ENCODE peak calls at places on chromosomes 6 and 20, in ten cellular contexts. L is uterus, D is heart right ventricle, A is astrocyte of the spinal cord, J is GM06990, T is right lobe of liver, R is OCI-LY7, U is A549, Y is sigmoid colon, M is IMR-90. C is an unnamed sample.

GRCh38 chr6:25477006-25477590 is 174.9 kb upstream of the SCGN start:
- DNase-seq in A (peak), J (no peak), R (no peak), Y (no peak), U (no peak), M (peak), T (no peak), L (no peak), D (no peak), C (no peak)

GRCh38 chr6:6612308-6612707 is 23.8 kb downstream of the LY86 start:
- DNase-seq in L (no peak), A (no peak), U (no peak), T (no peak), Y (no peak), R (no peak), J (no peak), D (no peak), M (no peak), C (no peak)

GRCh38 chr20:21490105-21490504 is 23.8 kb downstream of the NKX2-2 start:
- DNase-seq in J (no peak), U (no peak), A (no peak), Y (no peak), L (no peak), R (no peak), T (no peak), M (peak), D (no peak), C (no peak)

GRCh38 chr20:62980970-62981369 is 25.8 kb downstream of the BHLHE23 start:
- DNase-seq in R (peak), A (no peak), M (no peak), L (no peak), U (no peak), D (no peak), J (no peak), T (no peak), Y (no peak), C (no peak)

GRCh38 chr6:30885999-30886896 is 1.9 kb downstream of the DDR1 start:
- DNase-seq in J (no peak), L (peak), Y (peak), D (no peak), T (no peak), M (peak), U (peak), A (peak), R (no peak), C (no peak)

GRCh38 chr6:93104195-93104817 is 315.1 kb downstream of the EPHA7 start:
- DNase-seq in R (no peak), Y (no peak), J (no peak), L (no peak), U (no peak), T (no peak), A (no peak), D (no peak), M (no peak), C (no peak)

GRCh38 chr6:4344317-4344899 is 209.0 kb upstream of the ECI2 start:
- DNase-seq in L (no peak), R (no peak), D (no peak), A (peak), J (no peak), U (no peak), T (no peak), Y (no peak), M (no peak), C (no peak)

GRCh38 chr6:116158641-116159040 is 32.7 kb upstream of the COL10A1 start:
- DNase-seq in D (no peak), T (no peak), L (no peak), M (peak), A (peak), U (no peak), Y (no peak), J (no peak), R (no peak), C (no peak)

GRCh38 chr6:5085638-5086293 is 625 bp downstream of the PPP1R3G start:
- DNase-seq in L (peak), A (peak), U (no peak), J (peak), T (peak), R (no peak), M (peak), Y (no peak), D (no peak), C (no peak)

GRCh38 chr6:109237082-109237985 is 142.0 kb downstream of the CEP57L1 start:
- DNase-seq in A (no peak), T (no peak), U (no peak), J (no peak), Y (no peak), M (no peak), D (no peak), L (no peak), R (no peak), C (no peak)

GRCh38 chr20:46951840-46952497 is 57.3 kb downstream of the EYA2 start:
- DNase-seq in J (no peak), U (no peak), L (no peak), T (no peak), Y (peak), A (peak), M (peak), D (no peak), R (no peak), C (no peak)

DNA sequence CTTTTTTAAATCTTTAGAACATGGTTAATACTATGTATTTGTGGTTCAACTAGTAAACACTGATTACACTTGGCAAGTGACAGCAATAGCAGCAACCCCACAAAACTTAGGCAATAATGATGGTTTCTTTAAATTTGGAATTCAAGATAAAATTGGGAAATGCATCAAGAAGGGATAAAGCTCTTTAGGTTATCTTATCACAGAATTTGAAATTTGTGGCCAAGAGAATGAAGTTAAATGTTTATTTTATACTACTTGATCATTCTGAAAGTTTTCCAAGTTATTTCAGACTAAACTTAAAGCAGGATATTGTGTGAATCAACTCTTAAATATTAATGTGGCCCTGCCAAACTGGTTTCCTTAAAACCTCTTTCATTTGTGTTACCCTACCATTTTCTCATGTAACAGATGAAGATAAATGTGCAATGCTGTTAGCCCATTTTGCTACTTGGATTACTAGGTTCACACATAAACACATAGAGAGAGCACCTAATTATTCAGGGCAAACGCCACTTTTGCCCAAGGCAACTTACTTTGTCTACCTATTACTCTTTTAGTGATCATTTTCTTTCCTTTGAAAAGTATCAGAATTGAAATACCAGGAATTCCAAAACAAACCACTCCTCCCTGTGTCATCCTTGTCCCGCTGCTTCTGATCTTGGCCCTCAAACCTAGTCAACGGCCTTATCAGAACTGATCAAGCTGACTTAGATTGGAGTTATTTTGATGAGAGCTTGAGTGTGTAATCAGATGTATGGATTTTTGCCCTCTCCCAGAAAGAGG is 186.7 kb upstream of the TENT5A start:
- DNase-seq in R (no peak), Y (no peak), L (no peak), M (peak), J (no peak), T (no peak), U (no peak), A (peak), D (no peak), C (no peak)
- H3K4me3 ChIP-seq in R (no peak), Y (no peak), L (no peak), M (no peak), J (no peak), T (no peak), U (no peak), A (no peak), D (no peak), C (no peak)

DNA sequence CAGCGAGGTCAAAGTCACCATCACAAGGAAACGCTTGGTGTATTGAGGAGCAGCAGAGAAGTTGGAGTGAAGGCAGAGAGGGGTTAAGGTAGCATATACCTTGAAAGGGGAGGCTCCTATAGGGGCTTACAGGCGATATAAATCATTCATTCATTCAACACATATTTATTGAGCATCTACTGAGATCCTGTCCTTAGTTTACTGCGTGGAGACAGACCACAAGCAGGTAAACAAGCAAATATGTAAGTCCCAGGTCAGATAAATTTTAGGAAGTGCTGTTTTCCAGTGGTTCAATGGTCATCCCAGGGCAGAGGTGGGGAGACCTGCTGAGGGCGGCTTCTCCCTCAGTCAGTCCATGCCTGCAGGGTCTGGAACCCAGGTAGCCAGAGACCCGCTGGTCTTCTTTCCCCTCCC is 761 bp upstream of the DNMT3B start:
- DNase-seq in U (no peak), J (no peak), A (no peak), T (no peak), L (no peak), M (no peak), D (no peak), Y (no peak), R (no peak), C (no peak)
- H3K4me3 ChIP-seq in U (peak), J (peak), A (peak), T (peak), L (peak), M (no peak), D (peak), Y (peak), R (peak), C (peak)

DNA sequence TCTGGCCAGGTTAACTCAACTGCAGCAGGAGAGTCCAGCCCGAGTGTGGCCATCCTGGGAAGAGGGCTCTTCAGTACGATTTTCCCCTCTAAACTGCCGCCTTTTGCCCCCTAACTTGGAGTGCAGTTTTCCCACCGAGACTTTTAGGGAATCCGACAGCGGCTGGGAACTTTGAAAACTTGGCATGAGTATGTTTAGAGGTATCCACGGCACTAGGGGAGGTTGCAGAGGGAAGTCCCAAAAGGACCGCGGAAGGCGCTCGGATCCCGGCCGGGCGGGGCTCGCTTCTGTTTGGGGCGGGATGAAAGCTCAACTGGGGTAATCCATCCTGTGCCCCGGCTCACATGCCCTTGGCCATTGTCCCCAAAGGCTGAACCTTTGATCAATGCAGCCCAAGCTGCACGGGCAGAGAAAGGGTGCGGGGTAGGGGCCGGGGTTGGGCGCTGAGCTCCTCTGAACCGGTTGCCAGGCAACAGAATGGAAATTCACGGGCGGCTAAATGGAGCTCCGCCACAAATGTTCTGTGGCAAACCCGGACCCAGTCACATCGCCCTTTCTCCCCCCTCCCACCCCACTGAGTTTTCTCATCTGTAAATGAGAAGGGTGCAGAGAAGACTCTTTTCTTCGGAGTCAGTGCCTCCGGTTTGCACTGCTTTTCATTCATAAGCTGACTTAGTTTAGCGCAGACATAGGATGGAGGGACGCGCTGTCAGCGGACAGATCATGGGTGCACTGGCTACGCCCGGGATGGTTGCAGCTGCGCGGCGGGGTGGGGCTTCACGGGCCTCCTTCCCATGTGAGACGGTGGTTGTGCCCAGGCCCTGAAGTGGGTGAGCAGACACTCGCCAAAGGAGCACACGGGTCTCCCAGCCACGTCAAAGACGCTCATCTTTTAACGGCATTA is 2.3 kb downstream of the BMP6 start:
- DNase-seq in J (peak), A (no peak), T (no peak), R (peak), M (no peak), L (no peak), U (peak), D (no peak), Y (no peak), C (no peak)
- H3K4me3 ChIP-seq in J (peak), A (peak), T (peak), R (peak), M (peak), L (peak), U (peak), D (peak), Y (peak), C (peak)

GRCh38 chr6:12956991-12957320 is 240.4 kb downstream of the PHACTR1 start:
- DNase-seq in A (no peak), T (no peak), R (no peak), D (no peak), Y (no peak), M (no peak), U (no peak), J (no peak), L (no peak), C (no peak)
- H3K4me3 ChIP-seq in A (peak), T (peak), R (peak), D (peak), Y (peak), M (peak), U (peak), J (peak), L (peak), C (peak)

GRCh38 chr6:28248916-28249315 is 3.2 kb downstream of the ZKSCAN4 start:
- DNase-seq in A (no peak), L (no peak), J (no peak), R (no peak), T (no peak), M (no peak), U (no peak), D (no peak), Y (no peak), C (no peak)

GRCh38 chr6:28254340-28254618 is 2.2 kb upstream of the ZKSCAN4 start:
- DNase-seq in U (no peak), D (no peak), Y (no peak), L (no peak), M (no peak), T (no peak), R (no peak), A (no peak), J (no peak), C (no peak)

GRCh38 chr6:28252507-28252975 is 472 bp upstream of the ZKSCAN4 start:
- DNase-seq in U (no peak), Y (no peak), D (no peak), R (peak), J (no peak), A (no peak), T (no peak), M (no peak), L (no peak), C (no peak)

GRCh38 chr6:28251648-28252506 is at the start of gene ZKSCAN4:
- DNase-seq in Y (peak), U (peak), D (peak), R (peak), T (peak), M (peak), J (peak), A (peak), L (peak), C (peak)

GRCh38 chr6:28250747-28251146 is 1.3 kb downstream of the ZKSCAN4 start:
- DNase-seq in D (no peak), M (no peak), J (no peak), T (no peak), U (no peak), L (no peak), A (no peak), Y (no peak), R (no peak), C (no peak)
- H3K4me3 ChIP-seq in D (peak), M (peak), J (peak), T (peak), U (peak), L (no peak), A (peak), Y (peak), R (peak), C (peak)

DNA sequence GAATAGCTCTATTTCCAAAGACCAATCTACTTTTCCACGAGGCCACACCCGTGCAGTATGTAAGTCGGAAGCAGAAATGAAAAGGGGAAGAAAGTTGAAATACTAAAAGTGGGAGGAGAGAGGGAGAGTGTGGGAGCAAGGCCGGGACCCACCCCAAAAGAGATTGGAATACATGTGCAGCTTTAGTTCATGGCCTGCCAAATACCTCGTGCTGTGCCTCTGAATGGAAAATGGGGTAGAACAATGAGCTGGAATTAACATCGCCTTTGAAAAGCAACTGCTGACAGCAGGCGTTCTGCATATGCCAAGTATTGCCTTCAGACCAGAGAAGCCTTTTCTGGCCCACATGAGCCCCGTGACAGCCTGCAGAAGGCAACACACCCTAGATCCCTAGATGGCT is 155.6 kb downstream of the CD83 start:
- DNase-seq in T (no peak), D (no peak), Y (no peak), A (no peak), L (no peak), J (no peak), R (no peak), U (no peak), M (no peak), C (no peak)
- H3K4me3 ChIP-seq in T (no peak), D (no peak), Y (no peak), A (no peak), L (no peak), J (no peak), R (no peak), U (no peak), M (no peak), C (no peak)